ENCODE peak calls at places on chromosome 12, in seven cellular contexts. L is heart right ventricle, E is AG04450, I is brain microvascular endothelial cell, V is AG10803, R is thyroid gland, M is nephron progenitor cell. H is an unnamed sample.
A peak's percentile ranks its signal among the peaks of the same experiment; 100 is the strongest.

GRCh38 chr12:119179335-119180021 is 747 bp downstream of the HSPB8 start:
- DNase-seq in L (peak; percentile 66), E (no peak), I (peak; percentile 73), V (peak; percentile 66), R (peak; percentile 78), M (peak; percentile 54), H (no peak)

GRCh38 chr12:22610148-22610547 is 14.8 kb upstream of the ETNK1 start:
- DNase-seq in L (no peak), E (no peak), I (no peak), V (no peak), R (no peak), M (no peak), H (no peak)

GRCh38 chr12:39368096-39368495 is 74.8 kb downstream of the KIF21A start:
- DNase-seq in L (no peak), E (no peak), I (no peak), V (peak; percentile 33), R (no peak), M (no peak), H (no peak)

GRCh38 chr12:17077594-17077993 is 471.6 kb upstream of the LMO3 start:
- DNase-seq in L (no peak), E (no peak), I (no peak), V (no peak), R (no peak), M (no peak), H (no peak)

GRCh38 chr12:20557076-20557475 is 138.1 kb upstream of the SLCO1C1 start:
- DNase-seq in L (no peak), E (no peak), I (no peak), V (no peak), R (no peak), M (no peak), H (no peak)

GRCh38 chr12:130818381-130819247 is 20.4 kb downstream of the STX2 start:
- DNase-seq in L (peak; percentile 46), E (no peak), I (no peak), V (no peak), R (peak; percentile 76), M (peak; percentile 87), H (no peak)

GRCh38 chr12:132605892-132606291 is 4.5 kb downstream of the LRCOL1 start:
- DNase-seq in L (no peak), E (no peak), I (no peak), V (no peak), R (no peak), M (no peak), H (no peak)

GRCh38 chr12:75571651-75572050 is 60.2 kb upstream of the KRR1 start:
- DNase-seq in L (no peak), E (no peak), I (no peak), V (no peak), R (no peak), M (no peak), H (no peak)

GRCh38 chr12:111100003-111100402 is 179.6 kb upstream of the MYL2 start:
- DNase-seq in L (no peak), E (no peak), I (no peak), V (no peak), R (no peak), M (no peak), H (no peak)

GRCh38 chr12:116215021-116215420 is 62.5 kb downstream of the MED13L start:
- DNase-seq in L (no peak), E (no peak), I (no peak), V (no peak), R (no peak), M (no peak), H (no peak)

GRCh38 chr12:65740873-65741600 is 83.2 kb upstream of the HMGA2 start:
- DNase-seq in L (peak; percentile 66), E (no peak), I (peak; percentile 77), V (peak; percentile 71), R (peak; percentile 74), M (peak; percentile 96), H (peak; percentile 42)

GRCh38 chr12:13194462-13195110 is 1.9 kb upstream of the EMP1 start:
- DNase-seq in L (no peak), E (no peak), I (no peak), V (no peak), R (no peak), M (no peak), H (no peak)

GRCh38 chr12:54394281-54394719 is 9.8 kb upstream of the ZNF385A start:
- DNase-seq in L (no peak), E (no peak), I (peak; percentile 35), V (peak; percentile 52), R (peak; percentile 66), M (peak; percentile 74), H (no peak)

GRCh38 chr12:64633940-64634337 is 23.6 kb downstream of the RASSF3 start:
- DNase-seq in L (no peak), E (no peak), I (peak; percentile 77), V (peak; percentile 69), R (peak; percentile 11), M (no peak), H (no peak)

GRCh38 chr12:122836027-122836921 is 1.0 kb downstream of the HIP1R start:
- DNase-seq in L (no peak), E (no peak), I (no peak), V (no peak), R (peak; percentile 68), M (peak; percentile 36), H (no peak)

GRCh38 chr12:106527356-106527755 is 55.4 kb upstream of the RFX4 start:
- DNase-seq in L (no peak), E (no peak), I (peak; percentile 11), V (peak; percentile 5), R (no peak), M (no peak), H (no peak)

GRCh38 chr12:124327362-124328043 is 32.6 kb downstream of the RFLNA start:
- DNase-seq in L (peak; percentile 38), E (no peak), I (no peak), V (no peak), R (no peak), M (no peak), H (no peak)

GRCh38 chr12:48424644-48425043 is 47.7 kb upstream of the ANP32D start:
- DNase-seq in L (no peak), E (no peak), I (no peak), V (no peak), R (no peak), M (no peak), H (no peak)

GRCh38 chr12:123264642-123265041 is 7.0 kb downstream of the CDK2AP1 start:
- DNase-seq in L (no peak), E (no peak), I (no peak), V (no peak), R (no peak), M (no peak), H (no peak)

GRCh38 chr12:2796187-2796663 is 1.5 kb downstream of the FKBP4 start:
- DNase-seq in L (no peak), E (no peak), I (no peak), V (no peak), R (no peak), M (no peak), H (no peak)
- TF ChIP-seq CTCF in L (no peak), E (peak; percentile 0), I (peak; percentile 24), V (no peak), R (no peak), M (no peak), H (peak; percentile 1)

GRCh38 chr12:41905703-41906297 is 238.9 kb downstream of the GXYLT1 start:
- DNase-seq in L (no peak), E (no peak), I (no peak), V (no peak), R (no peak), M (no peak), H (no peak)
- TF ChIP-seq CTCF in L (no peak), E (no peak), I (no peak), V (no peak), R (no peak), M (no peak), H (no peak)

DNA sequence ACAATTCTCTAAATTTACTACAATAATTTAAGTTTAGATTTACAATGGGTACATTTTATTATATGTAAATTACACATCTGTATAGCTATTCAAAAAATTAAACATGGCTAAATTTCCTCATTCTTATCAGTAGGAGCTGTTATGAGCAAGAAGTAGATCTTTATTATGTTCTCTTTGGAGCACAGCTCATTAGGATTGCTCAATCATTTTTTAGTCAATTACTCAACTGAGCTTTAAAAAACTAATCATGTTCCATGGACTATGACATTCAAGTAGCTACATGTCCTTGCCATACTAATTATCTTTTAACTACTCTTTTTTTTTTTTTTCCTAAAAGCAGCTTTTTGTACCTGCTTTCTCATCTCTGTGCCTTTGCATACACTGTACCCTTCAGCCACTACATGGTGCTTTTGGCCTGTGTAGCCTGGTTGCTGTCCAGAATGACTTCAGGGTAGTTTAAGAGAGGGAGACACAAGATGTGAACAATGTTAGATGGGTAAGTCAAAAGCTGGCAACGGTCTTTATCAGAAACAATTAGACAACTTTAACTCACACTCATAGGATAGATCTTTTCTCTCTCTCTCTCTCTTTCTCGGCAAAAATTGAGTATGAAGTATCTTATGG is 69.0 kb downstream of the SSPN start:
- DNase-seq in L (no peak), E (no peak), I (no peak), V (no peak), R (no peak), M (no peak), H (no peak)
- TF ChIP-seq CTCF in L (no peak), E (no peak), I (peak; percentile 14), V (no peak), R (no peak), M (no peak), H (no peak)

DNA sequence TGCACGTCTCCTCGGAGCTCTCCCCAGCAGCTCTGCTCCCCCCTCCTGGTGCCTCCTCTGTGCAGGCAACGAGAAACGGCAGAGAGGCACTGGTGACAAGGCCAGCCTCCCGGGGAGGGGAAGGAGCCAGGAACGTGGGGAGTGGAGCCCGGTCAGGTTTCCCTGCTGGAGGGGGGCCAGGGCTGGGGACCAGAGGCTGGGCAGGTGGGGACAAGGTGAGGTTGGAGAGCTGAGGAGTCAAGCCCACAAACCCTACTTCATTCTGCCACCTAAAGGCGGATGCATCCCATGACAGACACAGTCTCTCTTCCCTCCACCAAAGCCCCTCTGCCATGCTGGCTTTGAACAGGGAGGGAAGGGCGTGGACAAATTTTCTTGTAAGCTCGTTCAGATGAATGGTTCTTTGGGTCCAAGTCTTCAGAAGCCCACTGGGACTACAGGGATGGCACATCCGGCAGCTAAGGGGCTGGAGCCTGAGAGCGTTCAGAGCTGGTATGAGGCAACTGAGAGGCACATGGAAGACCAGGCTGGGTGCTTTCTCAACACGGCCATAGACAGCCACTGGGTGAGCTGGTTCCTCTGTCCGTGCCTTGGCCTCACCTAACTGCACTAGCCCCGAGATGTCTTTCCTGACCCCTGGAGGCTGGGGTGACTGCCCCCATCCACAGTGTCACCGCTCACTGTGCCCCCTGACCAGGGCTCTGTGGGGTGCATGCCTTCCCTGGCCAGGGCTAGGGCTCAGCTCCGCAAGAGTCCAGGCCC is 105.9 kb downstream of the RBM19 start:
- DNase-seq in L (no peak), E (no peak), I (no peak), V (no peak), R (no peak), M (peak; percentile 33), H (no peak)
- TF ChIP-seq CTCF in L (no peak), E (no peak), I (no peak), V (no peak), R (no peak), M (peak; percentile 30), H (no peak)